ENCODE peak calls at places on chromosomes 11 and 22, in six cellular contexts. One of them, this sample, is unnamed.

GRCh38 chr11:134802116-134802515 is 390.1 kb upstream of the B3GAT1 start:
- DNase-seq in CD8-positive, alpha-beta T cell: no peak
- DNase-seq in epithelial cell of esophagus: no peak
- DNase-seq in GM10248: no peak
- DNase-seq in uterus: no peak
- DNase-seq in RWPE1: no peak
- DNase-seq in this sample: no peak

GRCh38 chr11:33377852-33378385 is 120.7 kb downstream of the HIPK3 start:
- DNase-seq in CD8-positive, alpha-beta T cell: no peak
- DNase-seq in epithelial cell of esophagus: no peak
- DNase-seq in GM10248: no peak
- DNase-seq in uterus: no peak
- DNase-seq in RWPE1: no peak
- DNase-seq in this sample: no peak

GRCh38 chr11:71948314-71949027 is 19.6 kb downstream of the RNF121 start:
- DNase-seq in CD8-positive, alpha-beta T cell: no peak
- DNase-seq in epithelial cell of esophagus: no peak
- DNase-seq in GM10248: no peak
- DNase-seq in uterus: no peak
- DNase-seq in RWPE1: no peak
- DNase-seq in this sample: no peak

GRCh38 chr11:86523738-86524602 is 148.4 kb downstream of the ME3 start:
- DNase-seq in CD8-positive, alpha-beta T cell: no peak
- DNase-seq in epithelial cell of esophagus: peak; percentile 97
- DNase-seq in GM10248: no peak
- DNase-seq in uterus: no peak
- DNase-seq in RWPE1: peak; percentile 92
- DNase-seq in this sample: no peak

GRCh38 chr11:1659478-1659877 is 29.9 kb downstream of the KRTAP5-5 start:
- DNase-seq in CD8-positive, alpha-beta T cell: no peak
- DNase-seq in epithelial cell of esophagus: no peak
- DNase-seq in GM10248: no peak
- DNase-seq in uterus: no peak
- DNase-seq in RWPE1: no peak
- DNase-seq in this sample: no peak

GRCh38 chr22:20569059-20570058 is 61.9 kb downstream of the MED15 start:
- DNase-seq in CD8-positive, alpha-beta T cell: peak; percentile 93
- DNase-seq in epithelial cell of esophagus: peak; percentile 95
- DNase-seq in GM10248: no peak
- DNase-seq in uterus: peak; percentile 67
- DNase-seq in RWPE1: peak; percentile 91
- DNase-seq in this sample: no peak

GRCh38 chr11:117827521-117828511 is 3.3 kb upstream of the FXYD2 start:
- DNase-seq in CD8-positive, alpha-beta T cell: peak; percentile 76
- DNase-seq in epithelial cell of esophagus: no peak
- DNase-seq in GM10248: no peak
- DNase-seq in uterus: peak; percentile 14
- DNase-seq in RWPE1: no peak
- DNase-seq in this sample: peak; percentile 33

GRCh38 chr11:70296681-70297080 is 26.2 kb downstream of the PPFIA1 start:
- DNase-seq in CD8-positive, alpha-beta T cell: no peak
- DNase-seq in epithelial cell of esophagus: no peak
- DNase-seq in GM10248: no peak
- DNase-seq in uterus: no peak
- DNase-seq in RWPE1: no peak
- DNase-seq in this sample: no peak

GRCh38 chr11:119744577-119744976 is 15.6 kb upstream of the NECTIN1 start:
- DNase-seq in CD8-positive, alpha-beta T cell: no peak
- DNase-seq in epithelial cell of esophagus: no peak
- DNase-seq in GM10248: no peak
- DNase-seq in uterus: peak; percentile 1
- DNase-seq in RWPE1: no peak
- DNase-seq in this sample: no peak

GRCh38 chr22:42425337-42425988 is 6.7 kb downstream of the NFAM1 start:
- DNase-seq in CD8-positive, alpha-beta T cell: no peak
- DNase-seq in epithelial cell of esophagus: peak; percentile 80
- DNase-seq in GM10248: no peak
- DNase-seq in uterus: no peak
- DNase-seq in RWPE1: peak; percentile 52
- DNase-seq in this sample: no peak

GRCh38 chr22:43850529-43850928 is 11.8 kb downstream of the SULT4A1 start:
- DNase-seq in CD8-positive, alpha-beta T cell: no peak
- DNase-seq in epithelial cell of esophagus: no peak
- DNase-seq in GM10248: no peak
- DNase-seq in uterus: no peak
- DNase-seq in RWPE1: no peak
- DNase-seq in this sample: no peak

GRCh38 chr11:72751293-72752087 is 718 bp downstream of the ARAP1 start:
- DNase-seq in CD8-positive, alpha-beta T cell: no peak
- DNase-seq in epithelial cell of esophagus: no peak
- DNase-seq in GM10248: no peak
- DNase-seq in uterus: no peak
- DNase-seq in RWPE1: no peak
- DNase-seq in this sample: no peak

GRCh38 chr11:77886401-77886800 is 65.5 kb downstream of the AAMDC start:
- DNase-seq in CD8-positive, alpha-beta T cell: no peak
- DNase-seq in epithelial cell of esophagus: no peak
- DNase-seq in GM10248: no peak
- DNase-seq in uterus: no peak
- DNase-seq in RWPE1: no peak
- DNase-seq in this sample: no peak

GRCh38 chr11:30228323-30228884 is 2.4 kb upstream of the FSHB start:
- DNase-seq in CD8-positive, alpha-beta T cell: no peak
- DNase-seq in epithelial cell of esophagus: no peak
- DNase-seq in GM10248: no peak
- DNase-seq in uterus: no peak
- DNase-seq in RWPE1: no peak
- DNase-seq in this sample: no peak

GRCh38 chr11:30230714-30231113 is at the start of gene FSHB:
- DNase-seq in CD8-positive, alpha-beta T cell: no peak
- DNase-seq in epithelial cell of esophagus: no peak
- DNase-seq in GM10248: no peak
- DNase-seq in uterus: no peak
- DNase-seq in RWPE1: no peak
- DNase-seq in this sample: no peak

GRCh38 chr11:30225642-30226041 is 5.2 kb upstream of the FSHB start:
- DNase-seq in CD8-positive, alpha-beta T cell: no peak
- DNase-seq in epithelial cell of esophagus: no peak
- DNase-seq in GM10248: no peak
- DNase-seq in uterus: no peak
- DNase-seq in RWPE1: no peak
- DNase-seq in this sample: no peak
- TF ChIP-seq CTCF in CD8-positive, alpha-beta T cell: no peak
- TF ChIP-seq CTCF in epithelial cell of esophagus: no peak
- TF ChIP-seq CTCF in GM10248: no peak
- TF ChIP-seq CTCF in uterus: no peak
- TF ChIP-seq CTCF in RWPE1: no peak
- TF ChIP-seq CTCF in this sample: no peak

DNA sequence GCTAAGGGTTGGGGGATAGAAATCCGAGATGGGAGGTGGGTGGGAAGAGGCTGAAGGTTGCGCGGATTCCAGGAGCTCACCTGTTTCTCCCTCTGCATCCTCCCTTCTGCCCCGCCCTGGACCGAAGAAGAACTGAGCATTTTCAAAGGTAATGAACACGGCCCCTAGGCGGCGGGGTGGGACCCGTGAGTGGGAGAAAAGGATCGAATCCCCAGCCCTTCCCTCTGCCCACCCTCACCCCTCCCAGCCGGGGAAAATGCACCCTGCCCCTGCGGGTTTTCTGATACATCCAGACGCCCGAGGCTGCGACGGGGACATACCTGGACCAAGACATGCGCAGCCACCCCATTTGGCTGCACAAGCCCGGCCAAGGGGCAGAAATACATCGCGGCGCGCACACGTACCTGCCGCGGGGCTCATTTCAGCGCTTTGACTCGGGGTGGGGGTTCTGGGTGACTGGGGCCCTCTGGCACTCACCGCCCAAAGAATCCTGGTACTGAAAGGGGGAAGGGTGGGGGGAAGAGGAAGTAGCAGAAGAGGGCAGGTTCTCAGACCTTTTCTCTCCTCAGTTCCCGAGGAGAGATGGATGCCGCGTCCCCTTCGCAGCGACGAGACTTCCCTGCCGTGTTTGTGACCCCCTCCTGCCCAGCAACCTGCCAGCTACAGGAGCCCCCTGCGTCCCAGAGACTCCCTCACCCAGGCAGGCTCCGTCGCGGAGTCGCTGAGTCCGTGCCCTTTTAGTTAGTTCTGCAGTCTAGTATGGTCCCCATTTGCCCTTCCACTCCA is 6.0 kb downstream of the VSIG2 start:
- DNase-seq in CD8-positive, alpha-beta T cell: peak; percentile 64
- DNase-seq in epithelial cell of esophagus: peak; percentile 30
- DNase-seq in GM10248: peak; percentile 64
- DNase-seq in uterus: no peak
- DNase-seq in RWPE1: peak; percentile 47
- DNase-seq in this sample: no peak
- TF ChIP-seq CTCF in CD8-positive, alpha-beta T cell: no peak
- TF ChIP-seq CTCF in epithelial cell of esophagus: peak; percentile 44
- TF ChIP-seq CTCF in GM10248: peak; percentile 63
- TF ChIP-seq CTCF in uterus: no peak
- TF ChIP-seq CTCF in RWPE1: no peak
- TF ChIP-seq CTCF in this sample: no peak

GRCh38 chr11:129905402-129905801 is 10.0 kb upstream of the NFRKB start:
- DNase-seq in CD8-positive, alpha-beta T cell: no peak
- DNase-seq in epithelial cell of esophagus: no peak
- DNase-seq in GM10248: no peak
- DNase-seq in uterus: no peak
- DNase-seq in RWPE1: no peak
- DNase-seq in this sample: no peak

GRCh38 chr11:129911298-129911697 is 15.9 kb upstream of the NFRKB start:
- DNase-seq in CD8-positive, alpha-beta T cell: no peak
- DNase-seq in epithelial cell of esophagus: peak; percentile 3
- DNase-seq in GM10248: no peak
- DNase-seq in uterus: no peak
- DNase-seq in RWPE1: no peak
- DNase-seq in this sample: no peak

DNA sequence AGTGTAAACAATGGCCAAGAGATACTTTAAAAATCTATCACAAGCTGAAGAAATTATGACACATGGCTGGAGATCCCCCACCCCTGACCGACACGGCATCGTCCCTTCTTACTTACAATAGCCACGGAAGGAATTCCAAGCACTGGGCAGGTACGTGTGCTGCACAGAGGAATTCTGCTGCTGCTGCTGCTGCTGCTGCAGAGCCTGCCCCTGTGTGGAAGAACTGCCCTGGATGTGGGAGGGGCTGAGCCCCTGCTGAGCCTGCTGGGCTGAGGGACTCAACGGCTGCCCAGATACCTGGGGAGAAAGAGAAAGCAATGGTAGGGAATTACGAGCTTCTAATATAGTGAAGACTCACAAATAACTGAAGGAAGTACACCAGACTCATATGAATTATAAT is 15.0 kb upstream of the NFRKB start:
- DNase-seq in CD8-positive, alpha-beta T cell: no peak
- DNase-seq in epithelial cell of esophagus: no peak
- DNase-seq in GM10248: no peak
- DNase-seq in uterus: no peak
- DNase-seq in RWPE1: no peak
- DNase-seq in this sample: no peak
- TF ChIP-seq CTCF in CD8-positive, alpha-beta T cell: no peak
- TF ChIP-seq CTCF in epithelial cell of esophagus: no peak
- TF ChIP-seq CTCF in GM10248: no peak
- TF ChIP-seq CTCF in uterus: no peak
- TF ChIP-seq CTCF in RWPE1: no peak
- TF ChIP-seq CTCF in this sample: no peak

GRCh38 chr22:19085233-19086043 is 36.8 kb downstream of the DGCR2 start:
- DNase-seq in CD8-positive, alpha-beta T cell: no peak
- DNase-seq in epithelial cell of esophagus: peak; percentile 42
- DNase-seq in GM10248: peak; percentile 69
- DNase-seq in uterus: no peak
- DNase-seq in RWPE1: no peak
- DNase-seq in this sample: no peak
- TF ChIP-seq CTCF in CD8-positive, alpha-beta T cell: no peak
- TF ChIP-seq CTCF in epithelial cell of esophagus: peak; percentile 47
- TF ChIP-seq CTCF in GM10248: peak; percentile 37
- TF ChIP-seq CTCF in uterus: no peak
- TF ChIP-seq CTCF in RWPE1: peak; percentile 51
- TF ChIP-seq CTCF in this sample: no peak

GRCh38 chr11:75582935-75583709 is 21.1 kb downstream of the SERPINH1 start:
- DNase-seq in CD8-positive, alpha-beta T cell: peak; percentile 77
- DNase-seq in epithelial cell of esophagus: peak; percentile 48
- DNase-seq in GM10248: peak; percentile 79
- DNase-seq in uterus: peak; percentile 77
- DNase-seq in RWPE1: peak; percentile 80
- DNase-seq in this sample: peak; percentile 63
- TF ChIP-seq CTCF in CD8-positive, alpha-beta T cell: no peak
- TF ChIP-seq CTCF in epithelial cell of esophagus: peak; percentile 21
- TF ChIP-seq CTCF in GM10248: peak; percentile 15
- TF ChIP-seq CTCF in uterus: no peak
- TF ChIP-seq CTCF in RWPE1: peak; percentile 23
- TF ChIP-seq CTCF in this sample: no peak

GRCh38 chr22:46795845-46796565 is 33.6 kb downstream of the TBC1D22A start:
- DNase-seq in CD8-positive, alpha-beta T cell: no peak
- DNase-seq in epithelial cell of esophagus: no peak
- DNase-seq in GM10248: no peak
- DNase-seq in uterus: no peak
- DNase-seq in RWPE1: no peak
- DNase-seq in this sample: no peak

GRCh38 chr22:46798366-46799057 is 36.1 kb downstream of the TBC1D22A start:
- DNase-seq in CD8-positive, alpha-beta T cell: peak; percentile 83
- DNase-seq in epithelial cell of esophagus: peak; percentile 73
- DNase-seq in GM10248: peak; percentile 83
- DNase-seq in uterus: peak; percentile 55
- DNase-seq in RWPE1: peak; percentile 13
- DNase-seq in this sample: peak; percentile 69

GRCh38 chr22:46798041-46798365 is 35.6 kb downstream of the TBC1D22A start:
- DNase-seq in CD8-positive, alpha-beta T cell: no peak
- DNase-seq in epithelial cell of esophagus: no peak
- DNase-seq in GM10248: no peak
- DNase-seq in uterus: no peak
- DNase-seq in RWPE1: no peak
- DNase-seq in this sample: no peak

GRCh38 chr22:46796566-46797195 is 34.2 kb downstream of the TBC1D22A start:
- DNase-seq in CD8-positive, alpha-beta T cell: no peak
- DNase-seq in epithelial cell of esophagus: no peak
- DNase-seq in GM10248: no peak
- DNase-seq in uterus: no peak
- DNase-seq in RWPE1: no peak
- DNase-seq in this sample: peak; percentile 12

GRCh38 chr22:46797355-46797754 is 34.9 kb downstream of the TBC1D22A start:
- DNase-seq in CD8-positive, alpha-beta T cell: no peak
- DNase-seq in epithelial cell of esophagus: peak; percentile 72
- DNase-seq in GM10248: no peak
- DNase-seq in uterus: no peak
- DNase-seq in RWPE1: peak; percentile 34
- DNase-seq in this sample: peak; percentile 14
- TF ChIP-seq CTCF in CD8-positive, alpha-beta T cell: no peak
- TF ChIP-seq CTCF in epithelial cell of esophagus: peak; percentile 38
- TF ChIP-seq CTCF in GM10248: no peak
- TF ChIP-seq CTCF in uterus: no peak
- TF ChIP-seq CTCF in RWPE1: no peak
- TF ChIP-seq CTCF in this sample: no peak

DNA sequence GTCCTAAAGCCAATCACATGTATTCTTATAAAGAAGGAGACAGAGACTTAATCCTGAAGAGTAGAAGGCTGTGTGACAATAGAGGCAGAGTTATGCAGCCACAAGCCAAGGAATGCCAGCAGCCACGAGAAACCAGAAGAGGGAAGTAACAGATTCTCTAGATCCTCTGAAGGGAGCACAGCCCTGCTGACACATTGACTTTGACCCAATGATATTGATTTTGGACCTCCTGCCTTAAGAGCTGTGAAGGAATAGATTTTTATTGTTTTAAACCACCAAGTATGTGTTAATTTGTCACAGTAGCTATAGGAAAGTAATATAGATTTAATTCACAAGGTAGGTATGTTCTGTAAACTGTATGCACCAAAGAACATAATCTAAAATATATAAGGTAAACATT is 103.6 kb downstream of the TTC17 start:
- DNase-seq in CD8-positive, alpha-beta T cell: no peak
- DNase-seq in epithelial cell of esophagus: no peak
- DNase-seq in GM10248: no peak
- DNase-seq in uterus: no peak
- DNase-seq in RWPE1: no peak
- DNase-seq in this sample: no peak
- TF ChIP-seq CTCF in CD8-positive, alpha-beta T cell: no peak
- TF ChIP-seq CTCF in epithelial cell of esophagus: no peak
- TF ChIP-seq CTCF in GM10248: no peak
- TF ChIP-seq CTCF in uterus: no peak
- TF ChIP-seq CTCF in RWPE1: no peak
- TF ChIP-seq CTCF in this sample: no peak